ENCODE peak calls at places on chromosomes 5 and 9, in eight cellular contexts. P is mesothelial cell of epicardium, Y is body of pancreas, K is AG09319, M is testis, N is foreskin fibroblast, G is kidney epithelial cell, H is stomach. O is an unnamed sample.

GRCh38 chr9:95023217-95024003 is 294.1 kb downstream of the FANCC start:
- DNase-seq in P (no peak), Y (peak), K (no peak), M (no peak), N (peak), G (peak), H (no peak), O (no peak)

GRCh38 chr9:116318463-116319271 is 165.1 kb downstream of the PAPPA start:
- DNase-seq in P (no peak), Y (no peak), K (peak), M (peak), N (peak), G (no peak), H (no peak), O (peak)

GRCh38 chr5:44844744-44845143 is 36.0 kb downstream of the MRPS30 start:
- DNase-seq in P (no peak), Y (no peak), K (no peak), M (no peak), N (no peak), G (no peak), H (no peak), O (no peak)

GRCh38 chr9:118439446-118439845 is 735.2 kb downstream of the TLR4 start:
- DNase-seq in P (no peak), Y (no peak), K (no peak), M (no peak), N (no peak), G (no peak), H (no peak), O (no peak)

GRCh38 chr9:136667940-136668760 is 5.4 kb downstream of the EGFL7 start:
- DNase-seq in P (no peak), Y (no peak), K (no peak), M (no peak), N (no peak), G (no peak), H (no peak), O (no peak)

GRCh38 chr5:166582416-166582815 is 1709.0 kb upstream of the WWC1 start:
- DNase-seq in P (no peak), Y (no peak), K (no peak), M (no peak), N (no peak), G (no peak), H (no peak), O (no peak)

GRCh38 chr9:32426278-32426939 is 42.0 kb downstream of the ACO1 start:
- DNase-seq in P (no peak), Y (peak), K (peak), M (peak), N (peak), G (peak), H (peak), O (no peak)

GRCh38 chr9:105063665-105064247 is 135.8 kb upstream of the ABCA1 start:
- DNase-seq in P (no peak), Y (peak), K (peak), M (peak), N (peak), G (peak), H (no peak), O (no peak)

GRCh38 chr5:135743684-135744083 is 90.8 kb upstream of the SLC25A48 start:
- DNase-seq in P (no peak), Y (no peak), K (no peak), M (no peak), N (no peak), G (no peak), H (no peak), O (no peak)

GRCh38 chr5:174720612-174721521 is 3.5 kb upstream of the MSX2 start:
- DNase-seq in P (peak), Y (no peak), K (no peak), M (no peak), N (no peak), G (no peak), H (no peak), O (no peak)

DNA sequence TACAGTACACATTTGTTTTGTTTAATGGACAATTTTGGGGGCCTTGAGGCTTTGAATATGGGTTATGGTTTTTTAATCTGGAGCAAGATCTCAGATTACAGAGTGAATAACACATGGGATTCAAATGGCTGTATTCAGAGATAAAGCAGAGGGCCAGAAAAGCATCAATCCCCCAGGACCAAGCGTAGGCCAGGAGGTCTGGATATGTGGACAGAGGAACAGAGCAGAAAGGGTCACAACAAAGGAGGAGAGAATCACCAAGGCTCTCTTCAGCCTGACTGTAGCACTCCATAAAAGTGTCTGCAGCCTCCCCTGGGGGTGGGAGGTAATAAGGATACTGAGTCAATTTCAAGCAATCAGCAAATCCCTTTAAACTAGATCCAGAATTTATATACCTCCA is 47.7 kb upstream of the STK32A start:
- DNase-seq in P (no peak), Y (no peak), K (no peak), M (no peak), N (no peak), G (no peak), H (no peak), O (no peak)
- TF ChIP-seq CTCF in P (no peak), Y (no peak), K (no peak), M (no peak), N (no peak), G (no peak), H (no peak), O (no peak)

GRCh38 chr5:168192120-168192519 is 99.3 kb upstream of the WWC1 start:
- DNase-seq in P (no peak), Y (no peak), K (no peak), M (no peak), N (no peak), G (no peak), H (no peak), O (no peak)
- TF ChIP-seq CTCF in P (no peak), Y (no peak), K (no peak), M (no peak), N (no peak), G (no peak), H (no peak), O (no peak)

DNA sequence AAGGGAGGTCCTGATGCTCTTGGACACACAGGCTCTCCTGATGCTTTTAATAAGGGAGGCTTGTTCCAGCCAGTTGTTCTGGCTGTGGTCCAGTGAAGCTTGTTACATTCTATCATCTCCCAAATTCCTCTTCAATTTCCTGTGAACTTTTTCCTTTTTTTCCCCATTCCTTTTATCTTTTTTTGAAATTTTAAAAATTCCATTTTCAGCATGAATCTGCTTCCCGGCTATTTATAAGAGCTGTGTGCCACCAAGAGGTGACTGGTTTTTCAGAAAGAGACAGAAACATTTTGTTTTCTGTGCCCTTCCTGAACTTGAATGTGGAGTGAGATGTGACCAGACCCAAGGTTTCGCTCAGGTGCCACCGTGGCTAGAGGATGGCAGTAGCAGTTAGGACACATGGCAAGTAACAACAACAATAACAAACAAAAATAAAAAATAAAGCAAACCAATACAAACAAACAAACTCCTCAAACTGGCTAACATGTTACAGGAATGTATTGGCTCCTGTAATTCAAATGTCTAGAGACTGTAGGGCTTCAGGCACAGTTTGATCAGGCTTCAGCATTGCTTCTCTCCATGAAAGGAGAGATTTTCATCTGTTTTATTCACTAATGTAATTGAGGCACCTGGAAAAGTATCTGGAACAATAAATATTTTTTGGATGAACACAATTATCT is 121.1 kb downstream of the BOD1 start:
- DNase-seq in P (no peak), Y (no peak), K (peak), M (peak), N (peak), G (no peak), H (no peak), O (no peak)
- TF ChIP-seq CTCF in P (no peak), Y (no peak), K (peak), M (no peak), N (no peak), G (no peak), H (no peak), O (no peak)

DNA sequence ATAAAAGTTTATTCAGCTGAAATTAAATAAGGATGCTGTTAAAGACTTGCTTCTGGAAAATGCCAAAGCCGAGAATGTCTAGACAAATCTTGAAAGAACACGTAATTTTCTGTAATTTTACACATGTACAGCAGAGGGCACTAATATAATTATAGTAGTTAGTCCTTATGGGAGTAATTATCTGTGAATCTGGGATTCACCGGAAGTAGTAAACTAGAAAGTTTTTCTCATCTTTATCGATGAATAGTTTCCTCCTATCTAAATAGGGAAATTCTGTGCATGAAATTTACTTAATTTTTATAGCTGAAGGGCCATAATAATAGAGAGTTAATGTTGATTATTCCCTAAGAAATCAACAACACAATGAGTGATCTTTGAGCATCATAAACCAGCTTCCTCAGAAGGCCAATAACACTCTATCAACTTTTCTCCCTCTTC is 18.4 kb upstream of the CNTLN start:
- DNase-seq in P (no peak), Y (no peak), K (no peak), M (no peak), N (peak), G (no peak), H (no peak), O (no peak)
- TF ChIP-seq CTCF in P (peak), Y (no peak), K (peak), M (peak), N (peak), G (peak), H (peak), O (no peak)

GRCh38 chr9:4739587-4740372 is 1.2 kb downstream of the AK3 start:
- DNase-seq in P (no peak), Y (no peak), K (no peak), M (peak), N (peak), G (no peak), H (peak), O (no peak)

GRCh38 chr9:4740373-4740622 is 704 bp downstream of the AK3 start:
- DNase-seq in P (no peak), Y (no peak), K (no peak), M (no peak), N (peak), G (no peak), H (no peak), O (no peak)

GRCh38 chr9:4740623-4741364 is at the start of gene AK3:
- DNase-seq in P (peak), Y (peak), K (peak), M (peak), N (peak), G (no peak), H (peak), O (peak)

GRCh38 chr9:4742246-4742645 is 1.2 kb upstream of the AK3 start:
- DNase-seq in P (no peak), Y (no peak), K (no peak), M (no peak), N (peak), G (no peak), H (no peak), O (no peak)

GRCh38 chr9:4741365-4742031 is 496 bp upstream of the AK3 start:
- DNase-seq in P (no peak), Y (peak), K (no peak), M (peak), N (peak), G (no peak), H (peak), O (no peak)
- TF ChIP-seq CTCF in P (no peak), Y (no peak), K (no peak), M (no peak), N (no peak), G (no peak), H (no peak), O (no peak)

GRCh38 chr9:78811562-78812276 is 514.8 kb downstream of the PSAT1 start:
- DNase-seq in P (no peak), Y (no peak), K (no peak), M (no peak), N (peak), G (no peak), H (no peak), O (no peak)
- TF ChIP-seq CTCF in P (no peak), Y (no peak), K (no peak), M (no peak), N (no peak), G (no peak), H (no peak), O (no peak)